ENCODE peak calls at places on chromosome 6, in eight cellular contexts. J, L, E, Z, U, W, O and P are unnamed samples.

GRCh38 chr6:131134220-131134831 is 941 bp upstream of the AKAP7 start:
- ATAC-seq in E (no peak), Z (no peak), W (no peak), J (no peak), U (no peak), L (no peak), O (no peak), P (no peak)

GRCh38 chr6:72621243-72622093 is at the start of gene KCNQ5:
- ATAC-seq in Z (peak), E (no peak), W (peak), O (peak), J (no peak), U (no peak), L (peak), P (no peak)

GRCh38 chr6:142834853-142835252 is 110.1 kb downstream of the HIVEP2 start:
- ATAC-seq in O (no peak), E (no peak), W (no peak), Z (no peak), J (no peak), U (no peak), L (no peak), P (no peak)

GRCh38 chr6:43916091-43916923 is 146.3 kb downstream of the VEGFA start:
- ATAC-seq in Z (no peak), L (peak), O (no peak), J (no peak), W (no peak), E (no peak), U (no peak), P (no peak)

GRCh38 chr6:113642714-113643442 is 214.3 kb upstream of the MARCKS start:
- ATAC-seq in J (peak), U (no peak), L (no peak), W (no peak), E (peak), Z (no peak), O (no peak), P (peak)

GRCh38 chr6:131600696-131601095 is 27.3 kb downstream of the MED23 start:
- ATAC-seq in Z (no peak), W (no peak), E (no peak), U (no peak), L (no peak), O (peak), J (no peak), P (no peak)

GRCh38 chr6:134882426-134883038 is 67.4 kb downstream of the ALDH8A1 start:
- ATAC-seq in L (peak), J (peak), Z (peak), E (no peak), W (no peak), O (peak), U (no peak), P (no peak)

GRCh38 chr6:153117986-153118886 is 12.8 kb downstream of the RGS17 start:
- ATAC-seq in W (no peak), L (peak), E (no peak), Z (no peak), J (peak), O (no peak), U (peak), P (peak)

GRCh38 chr6:134060491-134061106 is 8.2 kb upstream of the SLC2A12 start:
- ATAC-seq in Z (no peak), O (no peak), E (no peak), W (no peak), J (peak), U (no peak), L (peak), P (no peak)

GRCh38 chr6:38678178-38678760 is 24.7 kb downstream of the GLO1 start:
- ATAC-seq in L (no peak), O (no peak), J (no peak), U (no peak), Z (no peak), E (peak), W (no peak), P (no peak)

GRCh38 chr6:154782245-154782644 is 49.0 kb downstream of the SCAF8 start:
- ATAC-seq in J (no peak), O (no peak), W (no peak), Z (no peak), L (no peak), U (no peak), E (no peak), P (no peak)

GRCh38 chr6:156840136-156840535 is 63.0 kb downstream of the ARID1B start:
- ATAC-seq in U (no peak), Z (peak), J (no peak), W (no peak), E (no peak), O (peak), L (peak), P (no peak)

GRCh38 chr6:167827062-167827587 is 414 bp downstream of the AFDN start:
- ATAC-seq in U (peak), E (peak), O (peak), Z (peak), L (no peak), J (peak), W (peak), P (peak)

GRCh38 chr6:37006793-37007339 is 1.4 kb downstream of the FGD2 start:
- ATAC-seq in U (no peak), J (no peak), W (no peak), O (no peak), Z (peak), E (peak), L (no peak), P (no peak)

GRCh38 chr6:135796884-135797283 is 54.6 kb upstream of the PDE7B start:
- ATAC-seq in L (no peak), O (no peak), E (no peak), U (no peak), J (no peak), Z (no peak), W (no peak), P (no peak)

GRCh38 chr6:10111975-10112374 is 302.9 kb downstream of the TFAP2A start:
- ATAC-seq in U (no peak), Z (no peak), L (no peak), O (no peak), J (no peak), W (no peak), E (no peak), P (no peak)

GRCh38 chr6:144423167-144423566 is 138.0 kb downstream of the UTRN start:
- ATAC-seq in E (no peak), W (no peak), L (no peak), U (no peak), O (no peak), J (no peak), Z (no peak), P (no peak)

GRCh38 chr6:10655508-10656055 is 38.8 kb downstream of the C6orf52 start:
- ATAC-seq in E (peak), O (no peak), Z (no peak), U (peak), J (no peak), L (no peak), W (no peak), P (peak)